ENCODE peak calls at places on chromosome 20, in five cellular contexts. One of them, this sample, is unnamed.

GRCh38 chr20:19885981-19886665 is 128.1 kb downstream of the RIN2 start:
- DNase-seq in astrocyte of the cerebellum: no peak
- DNase-seq in fibroblast of mammary gland: peak
- DNase-seq in upper lobe of left lung: peak
- DNase-seq in IMR-90: peak
- DNase-seq in this sample: no peak

GRCh38 chr20:51906049-51906448 is 103.7 kb upstream of the SALL4 start:
- DNase-seq in fibroblast of mammary gland: no peak
- DNase-seq in upper lobe of left lung: no peak
- DNase-seq in IMR-90: no peak
- DNase-seq in astrocyte of the cerebellum: no peak
- DNase-seq in this sample: no peak

GRCh38 chr20:20466341-20466879 is 98.5 kb downstream of the INSM1 start:
- DNase-seq in fibroblast of mammary gland: peak
- DNase-seq in IMR-90: peak
- DNase-seq in upper lobe of left lung: no peak
- DNase-seq in astrocyte of the cerebellum: peak
- DNase-seq in this sample: no peak

GRCh38 chr20:23049201-23049932 is at the start of gene THBD:
- DNase-seq in IMR-90: peak
- DNase-seq in fibroblast of mammary gland: peak
- DNase-seq in upper lobe of left lung: peak
- DNase-seq in astrocyte of the cerebellum: no peak
- DNase-seq in this sample: peak

GRCh38 chr20:36919715-36920333 is 31.7 kb downstream of the SAMHD1 start:
- DNase-seq in IMR-90: peak
- DNase-seq in astrocyte of the cerebellum: peak
- DNase-seq in upper lobe of left lung: no peak
- DNase-seq in fibroblast of mammary gland: peak
- DNase-seq in this sample: no peak

GRCh38 chr20:35663813-35664543 is 722 bp downstream of the CPNE1 start:
- DNase-seq in fibroblast of mammary gland: peak
- DNase-seq in IMR-90: peak
- DNase-seq in astrocyte of the cerebellum: no peak
- DNase-seq in upper lobe of left lung: peak
- DNase-seq in this sample: no peak

GRCh38 chr20:54291339-54292060 is 83.6 kb downstream of the PFDN4 start:
- DNase-seq in IMR-90: no peak
- DNase-seq in fibroblast of mammary gland: no peak
- DNase-seq in upper lobe of left lung: no peak
- DNase-seq in astrocyte of the cerebellum: no peak
- DNase-seq in this sample: no peak

GRCh38 chr20:51310216-51310615 is 232.3 kb downstream of the NFATC2 start:
- DNase-seq in upper lobe of left lung: no peak
- DNase-seq in IMR-90: no peak
- DNase-seq in astrocyte of the cerebellum: no peak
- DNase-seq in fibroblast of mammary gland: peak
- DNase-seq in this sample: no peak

GRCh38 chr20:5150226-5151076 is 23.6 kb downstream of the CDS2 start:
- DNase-seq in fibroblast of mammary gland: peak
- DNase-seq in IMR-90: peak
- DNase-seq in upper lobe of left lung: no peak
- DNase-seq in astrocyte of the cerebellum: no peak
- DNase-seq in this sample: no peak

GRCh38 chr20:8414611-8415274 is 282.7 kb downstream of the PLCB1 start:
- DNase-seq in IMR-90: peak
- DNase-seq in upper lobe of left lung: no peak
- DNase-seq in astrocyte of the cerebellum: peak
- DNase-seq in fibroblast of mammary gland: peak
- DNase-seq in this sample: no peak

GRCh38 chr20:33947709-33948295 is 45.9 kb upstream of the RALY start:
- DNase-seq in astrocyte of the cerebellum: no peak
- DNase-seq in upper lobe of left lung: peak
- DNase-seq in IMR-90: peak
- DNase-seq in fibroblast of mammary gland: peak
- DNase-seq in this sample: no peak
- TF ChIP-seq CTCF in astrocyte of the cerebellum: peak
- TF ChIP-seq CTCF in upper lobe of left lung: peak
- TF ChIP-seq CTCF in IMR-90: peak
- TF ChIP-seq CTCF in fibroblast of mammary gland: peak
- TF ChIP-seq CTCF in this sample: no peak

GRCh38 chr20:62183426-62184142 is 756 bp downstream of the MTG2 start:
- DNase-seq in upper lobe of left lung: no peak
- DNase-seq in fibroblast of mammary gland: no peak
- DNase-seq in astrocyte of the cerebellum: no peak
- DNase-seq in IMR-90: no peak
- DNase-seq in this sample: no peak

GRCh38 chr20:62181808-62182207 is 1.0 kb upstream of the MTG2 start:
- DNase-seq in IMR-90: no peak
- DNase-seq in fibroblast of mammary gland: no peak
- DNase-seq in astrocyte of the cerebellum: no peak
- DNase-seq in upper lobe of left lung: no peak
- DNase-seq in this sample: no peak

GRCh38 chr20:62179162-62179504 is 3.7 kb upstream of the MTG2 start:
- DNase-seq in upper lobe of left lung: no peak
- DNase-seq in fibroblast of mammary gland: no peak
- DNase-seq in IMR-90: no peak
- DNase-seq in astrocyte of the cerebellum: no peak
- DNase-seq in this sample: no peak

GRCh38 chr20:62186096-62186426 is 3.2 kb downstream of the MTG2 start:
- DNase-seq in astrocyte of the cerebellum: no peak
- DNase-seq in upper lobe of left lung: no peak
- DNase-seq in IMR-90: no peak
- DNase-seq in fibroblast of mammary gland: no peak
- DNase-seq in this sample: no peak

GRCh38 chr20:62182469-62183425 is at the start of gene MTG2:
- DNase-seq in upper lobe of left lung: peak
- DNase-seq in astrocyte of the cerebellum: peak
- DNase-seq in fibroblast of mammary gland: peak
- DNase-seq in IMR-90: peak
- DNase-seq in this sample: peak
- TF ChIP-seq CTCF in upper lobe of left lung: peak
- TF ChIP-seq CTCF in astrocyte of the cerebellum: no peak
- TF ChIP-seq CTCF in fibroblast of mammary gland: no peak
- TF ChIP-seq CTCF in IMR-90: no peak
- TF ChIP-seq CTCF in this sample: no peak

GRCh38 chr20:13034936-13035335 is 26.2 kb downstream of the SPTLC3 start:
- DNase-seq in fibroblast of mammary gland: no peak
- DNase-seq in IMR-90: no peak
- DNase-seq in astrocyte of the cerebellum: no peak
- DNase-seq in upper lobe of left lung: no peak
- DNase-seq in this sample: no peak

GRCh38 chr20:13035399-13036173 is 26.8 kb downstream of the SPTLC3 start:
- DNase-seq in fibroblast of mammary gland: no peak
- DNase-seq in IMR-90: no peak
- DNase-seq in upper lobe of left lung: no peak
- DNase-seq in astrocyte of the cerebellum: no peak
- DNase-seq in this sample: no peak

GRCh38 chr20:13034115-13034514 is 25.3 kb downstream of the SPTLC3 start:
- DNase-seq in IMR-90: no peak
- DNase-seq in upper lobe of left lung: no peak
- DNase-seq in fibroblast of mammary gland: no peak
- DNase-seq in astrocyte of the cerebellum: no peak
- DNase-seq in this sample: no peak

GRCh38 chr20:13041574-13042457 is 33.0 kb downstream of the SPTLC3 start:
- DNase-seq in IMR-90: peak
- DNase-seq in astrocyte of the cerebellum: no peak
- DNase-seq in fibroblast of mammary gland: peak
- DNase-seq in upper lobe of left lung: no peak
- DNase-seq in this sample: no peak

GRCh38 chr20:13037727-13038126 is 29.0 kb downstream of the SPTLC3 start:
- DNase-seq in IMR-90: peak
- DNase-seq in fibroblast of mammary gland: peak
- DNase-seq in upper lobe of left lung: no peak
- DNase-seq in astrocyte of the cerebellum: no peak
- DNase-seq in this sample: no peak
- TF ChIP-seq CTCF in IMR-90: no peak
- TF ChIP-seq CTCF in fibroblast of mammary gland: no peak
- TF ChIP-seq CTCF in upper lobe of left lung: no peak
- TF ChIP-seq CTCF in astrocyte of the cerebellum: no peak
- TF ChIP-seq CTCF in this sample: no peak

GRCh38 chr20:47248448-47248966 is 108.0 kb downstream of the ZMYND8 start:
- DNase-seq in astrocyte of the cerebellum: no peak
- DNase-seq in IMR-90: no peak
- DNase-seq in upper lobe of left lung: no peak
- DNase-seq in fibroblast of mammary gland: no peak
- DNase-seq in this sample: no peak

GRCh38 chr20:47251154-47252020 is 105.1 kb downstream of the ZMYND8 start:
- DNase-seq in astrocyte of the cerebellum: no peak
- DNase-seq in fibroblast of mammary gland: no peak
- DNase-seq in upper lobe of left lung: no peak
- DNase-seq in IMR-90: no peak
- DNase-seq in this sample: no peak

GRCh38 chr20:47249913-47250312 is 106.6 kb downstream of the ZMYND8 start:
- DNase-seq in upper lobe of left lung: no peak
- DNase-seq in IMR-90: no peak
- DNase-seq in fibroblast of mammary gland: no peak
- DNase-seq in astrocyte of the cerebellum: no peak
- DNase-seq in this sample: no peak

GRCh38 chr20:47247972-47248371 is 108.5 kb downstream of the ZMYND8 start:
- DNase-seq in astrocyte of the cerebellum: no peak
- DNase-seq in upper lobe of left lung: no peak
- DNase-seq in IMR-90: no peak
- DNase-seq in fibroblast of mammary gland: no peak
- DNase-seq in this sample: no peak

DNA sequence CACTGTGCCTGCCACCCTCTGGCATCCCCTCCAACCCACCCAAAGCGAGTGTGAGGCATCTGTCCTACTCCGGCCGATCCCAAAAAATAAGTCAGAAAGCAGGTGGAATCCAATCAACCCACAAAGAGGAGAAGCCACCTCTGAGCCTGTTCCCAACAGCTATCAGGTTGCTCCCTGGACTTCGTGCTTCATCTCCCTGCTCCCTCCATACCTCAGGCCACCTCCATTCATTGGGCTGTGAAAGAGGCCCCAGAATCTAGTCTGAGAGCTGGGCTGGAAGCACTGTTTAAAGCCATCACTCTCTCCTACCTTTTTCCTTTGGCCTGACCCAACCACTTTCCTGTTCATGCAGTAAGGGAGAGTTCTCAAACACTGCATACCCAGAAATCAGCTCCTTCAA is 106.1 kb downstream of the ZMYND8 start:
- DNase-seq in IMR-90: no peak
- DNase-seq in fibroblast of mammary gland: no peak
- DNase-seq in astrocyte of the cerebellum: no peak
- DNase-seq in upper lobe of left lung: no peak
- DNase-seq in this sample: no peak
- TF ChIP-seq CTCF in IMR-90: no peak
- TF ChIP-seq CTCF in fibroblast of mammary gland: no peak
- TF ChIP-seq CTCF in astrocyte of the cerebellum: no peak
- TF ChIP-seq CTCF in upper lobe of left lung: no peak
- TF ChIP-seq CTCF in this sample: no peak

DNA sequence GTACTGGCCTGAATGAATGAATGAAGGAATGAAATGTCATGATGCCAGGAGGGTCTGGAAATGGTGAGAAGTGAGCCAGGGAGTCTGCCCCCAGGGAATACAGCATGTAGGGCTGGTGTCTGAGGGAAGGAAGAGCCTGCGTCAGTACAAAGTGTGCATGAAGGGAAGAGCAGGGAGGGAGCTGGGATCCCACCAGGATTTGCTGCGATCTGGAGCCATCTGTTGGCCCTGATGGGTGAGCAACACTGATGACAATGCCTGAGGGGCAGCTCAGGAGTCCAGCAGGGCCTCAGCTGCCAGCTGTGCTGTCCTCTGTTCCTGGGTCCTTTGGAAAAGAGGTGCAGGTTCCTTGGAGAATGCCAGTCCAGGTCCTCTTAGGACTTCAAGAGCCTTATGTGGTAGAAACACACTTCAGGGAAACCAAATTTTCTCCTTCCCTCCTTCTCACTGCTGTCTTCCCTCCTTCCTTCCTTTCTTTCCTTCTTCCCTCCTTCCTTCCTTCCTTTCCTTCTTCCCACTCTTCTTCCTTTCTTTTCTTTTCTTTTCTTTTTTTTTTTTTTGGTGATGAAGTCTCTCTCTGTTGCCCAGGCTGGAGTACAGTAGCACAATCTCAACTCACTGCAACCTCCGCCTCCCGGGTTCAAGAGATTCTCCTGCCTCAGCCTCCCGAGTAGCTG is 11.5 kb downstream of the BPI start:
- DNase-seq in astrocyte of the cerebellum: no peak
- DNase-seq in fibroblast of mammary gland: peak
- DNase-seq in upper lobe of left lung: no peak
- DNase-seq in IMR-90: peak
- DNase-seq in this sample: no peak
- TF ChIP-seq CTCF in astrocyte of the cerebellum: peak
- TF ChIP-seq CTCF in fibroblast of mammary gland: no peak
- TF ChIP-seq CTCF in upper lobe of left lung: no peak
- TF ChIP-seq CTCF in IMR-90: no peak
- TF ChIP-seq CTCF in this sample: no peak

GRCh38 chr20:48659888-48660287 is 167.9 kb downstream of the PREX1 start:
- DNase-seq in astrocyte of the cerebellum: no peak
- DNase-seq in IMR-90: no peak
- DNase-seq in upper lobe of left lung: no peak
- DNase-seq in fibroblast of mammary gland: no peak
- DNase-seq in this sample: no peak
- TF ChIP-seq CTCF in astrocyte of the cerebellum: no peak
- TF ChIP-seq CTCF in IMR-90: no peak
- TF ChIP-seq CTCF in upper lobe of left lung: no peak
- TF ChIP-seq CTCF in fibroblast of mammary gland: no peak
- TF ChIP-seq CTCF in this sample: no peak